ENCODE peak calls at places on chromosomes 3 and 15, in eight cellular contexts. One of them, this sample, is unnamed.

GRCh38 chr3:86229086-86229774 is 761.7 kb downstream of the VGLL3 start:
- DNase-seq in sciatic nerve: no peak
- DNase-seq in PC-3: no peak
- DNase-seq in endothelial cell: no peak
- DNase-seq in H9: no peak
- DNase-seq in NCI-H526 treated with DMSO at 0.1 percent for 48 hours: no peak
- DNase-seq in stimulated activated CD4-positive, alpha-beta T cell treated with anti-CD3 and anti-CD28 coated beads, Interleukin-4, amount 100 ng/mL, for 48 hours: no peak
- DNase-seq in ACHN: no peak
- DNase-seq in this sample: no peak

GRCh38 chr3:190366145-190366544 is 21.8 kb upstream of the CLDN16 start:
- DNase-seq in PC-3: peak
- DNase-seq in stimulated activated CD4-positive, alpha-beta T cell treated with anti-CD3 and anti-CD28 coated beads, Interleukin-4, amount 100 ng/mL, for 48 hours: no peak
- DNase-seq in H9: no peak
- DNase-seq in sciatic nerve: no peak
- DNase-seq in endothelial cell: no peak
- DNase-seq in ACHN: peak
- DNase-seq in NCI-H526 treated with DMSO at 0.1 percent for 48 hours: no peak
- DNase-seq in this sample: no peak

GRCh38 chr3:46276497-46277099 is 34.3 kb downstream of the CCR3 start:
- DNase-seq in NCI-H526 treated with DMSO at 0.1 percent for 48 hours: peak
- DNase-seq in stimulated activated CD4-positive, alpha-beta T cell treated with anti-CD3 and anti-CD28 coated beads, Interleukin-4, amount 100 ng/mL, for 48 hours: peak
- DNase-seq in endothelial cell: peak
- DNase-seq in ACHN: peak
- DNase-seq in sciatic nerve: peak
- DNase-seq in H9: peak
- DNase-seq in PC-3: peak
- DNase-seq in this sample: peak

GRCh38 chr15:97346221-97346620 is 614.3 kb upstream of the ARRDC4 start:
- DNase-seq in H9: no peak
- DNase-seq in stimulated activated CD4-positive, alpha-beta T cell treated with anti-CD3 and anti-CD28 coated beads, Interleukin-4, amount 100 ng/mL, for 48 hours: no peak
- DNase-seq in sciatic nerve: no peak
- DNase-seq in ACHN: no peak
- DNase-seq in NCI-H526 treated with DMSO at 0.1 percent for 48 hours: no peak
- DNase-seq in PC-3: no peak
- DNase-seq in endothelial cell: no peak
- DNase-seq in this sample: no peak

GRCh38 chr3:69649120-69649519 is 90.1 kb upstream of the MITF start:
- DNase-seq in ACHN: peak
- DNase-seq in NCI-H526 treated with DMSO at 0.1 percent for 48 hours: no peak
- DNase-seq in sciatic nerve: no peak
- DNase-seq in H9: no peak
- DNase-seq in stimulated activated CD4-positive, alpha-beta T cell treated with anti-CD3 and anti-CD28 coated beads, Interleukin-4, amount 100 ng/mL, for 48 hours: no peak
- DNase-seq in PC-3: peak
- DNase-seq in endothelial cell: no peak
- DNase-seq in this sample: no peak

GRCh38 chr3:9399746-9400145 is 2.3 kb downstream of the SETD5 start:
- DNase-seq in PC-3: peak
- DNase-seq in H9: peak
- DNase-seq in endothelial cell: peak
- DNase-seq in ACHN: peak
- DNase-seq in NCI-H526 treated with DMSO at 0.1 percent for 48 hours: peak
- DNase-seq in stimulated activated CD4-positive, alpha-beta T cell treated with anti-CD3 and anti-CD28 coated beads, Interleukin-4, amount 100 ng/mL, for 48 hours: no peak
- DNase-seq in sciatic nerve: peak
- DNase-seq in this sample: peak

GRCh38 chr3:31307131-31307785 is 225.5 kb upstream of the STT3B start:
- DNase-seq in NCI-H526 treated with DMSO at 0.1 percent for 48 hours: no peak
- DNase-seq in stimulated activated CD4-positive, alpha-beta T cell treated with anti-CD3 and anti-CD28 coated beads, Interleukin-4, amount 100 ng/mL, for 48 hours: no peak
- DNase-seq in PC-3: no peak
- DNase-seq in endothelial cell: no peak
- DNase-seq in H9: no peak
- DNase-seq in sciatic nerve: no peak
- DNase-seq in ACHN: no peak
- DNase-seq in this sample: no peak

GRCh38 chr3:122615303-122615702 is 37.9 kb downstream of the PARP15 start:
- DNase-seq in endothelial cell: no peak
- DNase-seq in ACHN: no peak
- DNase-seq in H9: no peak
- DNase-seq in NCI-H526 treated with DMSO at 0.1 percent for 48 hours: no peak
- DNase-seq in stimulated activated CD4-positive, alpha-beta T cell treated with anti-CD3 and anti-CD28 coated beads, Interleukin-4, amount 100 ng/mL, for 48 hours: no peak
- DNase-seq in PC-3: no peak
- DNase-seq in sciatic nerve: no peak
- DNase-seq in this sample: no peak

GRCh38 chr3:142888484-142889262 is at the start of gene PCOLCE2:
- DNase-seq in NCI-H526 treated with DMSO at 0.1 percent for 48 hours: peak
- DNase-seq in endothelial cell: peak
- DNase-seq in H9: peak
- DNase-seq in stimulated activated CD4-positive, alpha-beta T cell treated with anti-CD3 and anti-CD28 coated beads, Interleukin-4, amount 100 ng/mL, for 48 hours: no peak
- DNase-seq in PC-3: peak
- DNase-seq in ACHN: peak
- DNase-seq in sciatic nerve: no peak
- DNase-seq in this sample: peak

GRCh38 chr3:64058592-64058991 is 35.3 kb upstream of the PSMD6 start:
- DNase-seq in ACHN: no peak
- DNase-seq in H9: no peak
- DNase-seq in sciatic nerve: no peak
- DNase-seq in stimulated activated CD4-positive, alpha-beta T cell treated with anti-CD3 and anti-CD28 coated beads, Interleukin-4, amount 100 ng/mL, for 48 hours: no peak
- DNase-seq in NCI-H526 treated with DMSO at 0.1 percent for 48 hours: no peak
- DNase-seq in endothelial cell: no peak
- DNase-seq in PC-3: no peak
- DNase-seq in this sample: no peak

GRCh38 chr15:64161688-64162477 is 939 bp downstream of the PPIB start:
- DNase-seq in stimulated activated CD4-positive, alpha-beta T cell treated with anti-CD3 and anti-CD28 coated beads, Interleukin-4, amount 100 ng/mL, for 48 hours: no peak
- DNase-seq in endothelial cell: no peak
- DNase-seq in ACHN: no peak
- DNase-seq in PC-3: no peak
- DNase-seq in sciatic nerve: no peak
- DNase-seq in H9: no peak
- DNase-seq in NCI-H526 treated with DMSO at 0.1 percent for 48 hours: no peak
- DNase-seq in this sample: no peak